ENCODE peak calls at places on chromosomes 4 and X, in ten cellular contexts. O, X, N, Q, S, H, J, P, D and Z are unnamed samples.

GRCh38 chr4:24488399-24489164 is 95.8 kb downstream of the DHX15 start:
- DNase-seq in O (peak), X (peak), N (peak), Q (peak), S (peak), H (peak), J (peak), P (peak), D (peak), Z (no peak)

GRCh38 chrX:132043977-132044376 is 20.9 kb downstream of the STK26 start:
- DNase-seq in O (no peak), X (no peak), N (no peak), Q (no peak), S (no peak), H (no peak), J (no peak), P (no peak), D (no peak), Z (no peak)

GRCh38 chr4:16582526-16582925 is 315.9 kb downstream of the LDB2 start:
- DNase-seq in O (no peak), X (no peak), N (no peak), Q (no peak), S (peak), H (no peak), J (no peak), P (no peak), D (no peak), Z (no peak)

GRCh38 chr4:3649491-3649890 is 116.7 kb upstream of the ADRA2C start:
- DNase-seq in O (no peak), X (no peak), N (no peak), Q (no peak), S (no peak), H (no peak), J (no peak), P (no peak), D (no peak), Z (peak)

GRCh38 chrX:102746134-102746584 is 25.6 kb downstream of the GPRASP3 start:
- DNase-seq in O (no peak), X (peak), N (peak), Q (peak), S (peak), H (peak), J (peak), P (peak), D (peak), Z (no peak)

GRCh38 chr4:176226736-176227135 is 31.4 kb upstream of the SPATA4 start:
- DNase-seq in O (no peak), X (no peak), N (no peak), Q (no peak), S (no peak), H (no peak), J (no peak), P (no peak), D (no peak), Z (no peak)

GRCh38 chr4:70533791-70534190 is 15.4 kb downstream of the AMTN start:
- DNase-seq in O (no peak), X (no peak), N (no peak), Q (no peak), S (no peak), H (no peak), J (no peak), P (no peak), D (no peak), Z (no peak)

GRCh38 chr4:6826781-6827508 is 44.4 kb downstream of the KIAA0232 start:
- DNase-seq in O (no peak), X (no peak), N (no peak), Q (no peak), S (no peak), H (no peak), J (no peak), P (no peak), D (no peak), Z (no peak)

GRCh38 chr4:78602334-78602733 is 50.8 kb downstream of the ANXA3 start:
- DNase-seq in O (no peak), X (no peak), N (no peak), Q (no peak), S (no peak), H (no peak), J (no peak), P (no peak), D (no peak), Z (no peak)

GRCh38 chrX:103779156-103779555 is 2.5 kb downstream of the PLP1 start:
- DNase-seq in O (no peak), X (no peak), N (peak), Q (no peak), S (no peak), H (no peak), J (no peak), P (no peak), D (no peak), Z (no peak)

GRCh38 chr4:146058531-146058930 is 117.0 kb upstream of the LSM6 start:
- DNase-seq in O (no peak), X (no peak), N (no peak), Q (no peak), S (no peak), H (no peak), J (no peak), P (no peak), D (no peak), Z (no peak)

GRCh38 chrX:153689654-153690465 is 2.1 kb downstream of the SLC6A8 start:
- DNase-seq in O (no peak), X (peak), N (no peak), Q (no peak), S (peak), H (peak), J (peak), P (no peak), D (no peak), Z (no peak)

GRCh38 chrX:74187211-74187610 is 116.8 kb upstream of the ZCCHC13 start:
- DNase-seq in O (no peak), X (no peak), N (no peak), Q (no peak), S (no peak), H (no peak), J (no peak), P (no peak), D (no peak), Z (no peak)

GRCh38 chr4:41448935-41449334 is 89.0 kb upstream of the LIMCH1 start:
- DNase-seq in O (peak), X (peak), N (peak), Q (no peak), S (no peak), H (peak), J (peak), P (no peak), D (no peak), Z (no peak)

GRCh38 chr4:80577991-80578390 is 242.5 kb downstream of the CFAP299 start:
- DNase-seq in O (no peak), X (no peak), N (no peak), Q (no peak), S (no peak), H (no peak), J (no peak), P (no peak), D (no peak), Z (no peak)

GRCh38 chrX:44514272-44514671 is 28.4 kb downstream of the FUNDC1 start:
- DNase-seq in O (no peak), X (no peak), N (no peak), Q (no peak), S (no peak), H (no peak), J (no peak), P (no peak), D (no peak), Z (no peak)

GRCh38 chrX:130719399-130719798 is 183.6 kb downstream of the ENOX2 start:
- DNase-seq in O (no peak), X (no peak), N (no peak), Q (no peak), S (no peak), H (no peak), J (no peak), P (no peak), D (no peak), Z (no peak)

GRCh38 chrX:109672239-109672638 is 47.3 kb upstream of the KCNE5 start:
- DNase-seq in O (no peak), X (no peak), N (peak), Q (no peak), S (no peak), H (no peak), J (no peak), P (no peak), D (no peak), Z (no peak)

GRCh38 chr4:107247738-107248137 is 211.6 kb upstream of the DKK2 start:
- DNase-seq in O (no peak), X (no peak), N (no peak), Q (no peak), S (no peak), H (no peak), J (peak), P (no peak), D (no peak), Z (no peak)

GRCh38 chr4:4854649-4855292 is 4.7 kb upstream of the MSX1 start:
- DNase-seq in O (no peak), X (no peak), N (no peak), Q (no peak), S (peak), H (peak), J (no peak), P (no peak), D (no peak), Z (no peak)

GRCh38 chrX:9269134-9269533 is 195.7 kb upstream of the TBL1X start:
- DNase-seq in O (no peak), X (no peak), N (no peak), Q (no peak), S (no peak), H (no peak), J (no peak), P (no peak), D (no peak), Z (no peak)